ENCODE peak calls at places on chromosomes 6 and 20, in ten cellular contexts. One of them, this sample, is unnamed.

GRCh38 chr6:34205466-34205865 is 31.2 kb upstream of the HMGA1 start:
- DNase-seq in Panc1: no peak
- DNase-seq in posterior cingulate gyrus: no peak
- DNase-seq in sigmoid colon: no peak
- DNase-seq in EH: no peak
- DNase-seq in HFFc6: no peak
- DNase-seq in stimulated activated naive CD8-positive, alpha-beta T cell treated with anti-CD3 and anti-CD28 coated beads, Interleukin-15, amount 100 ng/mL, for 72 hours: no peak
- DNase-seq in stimulated activated CD4-positive, alpha-beta T cell treated with anti-CD3 and anti-CD28 coated beads, Interleukin-12 subunit alpha, Interleukin-12 subunit beta, amount 100 ng/mL, for 24 hours: no peak
- DNase-seq in germinal center: no peak
- DNase-seq in CD4-positive, alpha-beta T cell: no peak
- DNase-seq in this sample: no peak

GRCh38 chr6:28534880-28535279 is 9.2 kb downstream of the GPX5 start:
- DNase-seq in posterior cingulate gyrus: no peak
- DNase-seq in stimulated activated naive CD8-positive, alpha-beta T cell treated with anti-CD3 and anti-CD28 coated beads, Interleukin-15, amount 100 ng/mL, for 72 hours: no peak
- DNase-seq in HFFc6: no peak
- DNase-seq in EH: no peak
- DNase-seq in Panc1: no peak
- DNase-seq in sigmoid colon: no peak
- DNase-seq in CD4-positive, alpha-beta T cell: no peak
- DNase-seq in stimulated activated CD4-positive, alpha-beta T cell treated with anti-CD3 and anti-CD28 coated beads, Interleukin-12 subunit alpha, Interleukin-12 subunit beta, amount 100 ng/mL, for 24 hours: no peak
- DNase-seq in germinal center: no peak
- DNase-seq in this sample: no peak

GRCh38 chr6:7414811-7415210 is 25.2 kb downstream of the RIOK1 start:
- DNase-seq in stimulated activated naive CD8-positive, alpha-beta T cell treated with anti-CD3 and anti-CD28 coated beads, Interleukin-15, amount 100 ng/mL, for 72 hours: no peak
- DNase-seq in CD4-positive, alpha-beta T cell: no peak
- DNase-seq in sigmoid colon: no peak
- DNase-seq in Panc1: no peak
- DNase-seq in stimulated activated CD4-positive, alpha-beta T cell treated with anti-CD3 and anti-CD28 coated beads, Interleukin-12 subunit alpha, Interleukin-12 subunit beta, amount 100 ng/mL, for 24 hours: no peak
- DNase-seq in germinal center: no peak
- DNase-seq in EH: peak; percentile 87
- DNase-seq in posterior cingulate gyrus: no peak
- DNase-seq in HFFc6: peak; percentile 81
- DNase-seq in this sample: no peak

GRCh38 chr6:14108571-14109410 is 8.8 kb upstream of the CD83 start:
- DNase-seq in CD4-positive, alpha-beta T cell: no peak
- DNase-seq in EH: no peak
- DNase-seq in stimulated activated naive CD8-positive, alpha-beta T cell treated with anti-CD3 and anti-CD28 coated beads, Interleukin-15, amount 100 ng/mL, for 72 hours: peak; percentile 36
- DNase-seq in germinal center: peak; percentile 86
- DNase-seq in stimulated activated CD4-positive, alpha-beta T cell treated with anti-CD3 and anti-CD28 coated beads, Interleukin-12 subunit alpha, Interleukin-12 subunit beta, amount 100 ng/mL, for 24 hours: peak; percentile 24
- DNase-seq in posterior cingulate gyrus: peak; percentile 15
- DNase-seq in HFFc6: no peak
- DNase-seq in sigmoid colon: no peak
- DNase-seq in Panc1: no peak
- DNase-seq in this sample: no peak

GRCh38 chr6:111565316-111566221 is 40.1 kb downstream of the TRAF3IP2 start:
- DNase-seq in HFFc6: no peak
- DNase-seq in CD4-positive, alpha-beta T cell: no peak
- DNase-seq in EH: no peak
- DNase-seq in Panc1: no peak
- DNase-seq in germinal center: peak; percentile 71
- DNase-seq in stimulated activated CD4-positive, alpha-beta T cell treated with anti-CD3 and anti-CD28 coated beads, Interleukin-12 subunit alpha, Interleukin-12 subunit beta, amount 100 ng/mL, for 24 hours: no peak
- DNase-seq in stimulated activated naive CD8-positive, alpha-beta T cell treated with anti-CD3 and anti-CD28 coated beads, Interleukin-15, amount 100 ng/mL, for 72 hours: peak; percentile 36
- DNase-seq in sigmoid colon: no peak
- DNase-seq in posterior cingulate gyrus: no peak
- DNase-seq in this sample: no peak

GRCh38 chr6:53205778-53206177 is 57.1 kb upstream of the GCM1 start:
- DNase-seq in Panc1: no peak
- DNase-seq in EH: no peak
- DNase-seq in posterior cingulate gyrus: no peak
- DNase-seq in stimulated activated CD4-positive, alpha-beta T cell treated with anti-CD3 and anti-CD28 coated beads, Interleukin-12 subunit alpha, Interleukin-12 subunit beta, amount 100 ng/mL, for 24 hours: no peak
- DNase-seq in sigmoid colon: no peak
- DNase-seq in stimulated activated naive CD8-positive, alpha-beta T cell treated with anti-CD3 and anti-CD28 coated beads, Interleukin-15, amount 100 ng/mL, for 72 hours: no peak
- DNase-seq in germinal center: no peak
- DNase-seq in CD4-positive, alpha-beta T cell: no peak
- DNase-seq in HFFc6: no peak
- DNase-seq in this sample: no peak

GRCh38 chr6:167851349-167851952 is 24.7 kb downstream of the AFDN start:
- DNase-seq in stimulated activated CD4-positive, alpha-beta T cell treated with anti-CD3 and anti-CD28 coated beads, Interleukin-12 subunit alpha, Interleukin-12 subunit beta, amount 100 ng/mL, for 24 hours: no peak
- DNase-seq in posterior cingulate gyrus: no peak
- DNase-seq in sigmoid colon: no peak
- DNase-seq in EH: no peak
- DNase-seq in stimulated activated naive CD8-positive, alpha-beta T cell treated with anti-CD3 and anti-CD28 coated beads, Interleukin-15, amount 100 ng/mL, for 72 hours: no peak
- DNase-seq in HFFc6: no peak
- DNase-seq in germinal center: no peak
- DNase-seq in Panc1: no peak
- DNase-seq in CD4-positive, alpha-beta T cell: no peak
- DNase-seq in this sample: no peak

GRCh38 chr6:149387787-149388512 is 12.1 kb upstream of the SUMO4 start:
- DNase-seq in sigmoid colon: no peak
- DNase-seq in Panc1: no peak
- DNase-seq in stimulated activated naive CD8-positive, alpha-beta T cell treated with anti-CD3 and anti-CD28 coated beads, Interleukin-15, amount 100 ng/mL, for 72 hours: no peak
- DNase-seq in posterior cingulate gyrus: no peak
- DNase-seq in CD4-positive, alpha-beta T cell: no peak
- DNase-seq in germinal center: no peak
- DNase-seq in EH: no peak
- DNase-seq in HFFc6: no peak
- DNase-seq in stimulated activated CD4-positive, alpha-beta T cell treated with anti-CD3 and anti-CD28 coated beads, Interleukin-12 subunit alpha, Interleukin-12 subunit beta, amount 100 ng/mL, for 24 hours: no peak
- DNase-seq in this sample: no peak

GRCh38 chr20:22744341-22745193 is 160.2 kb upstream of the FOXA2 start:
- DNase-seq in sigmoid colon: no peak
- DNase-seq in CD4-positive, alpha-beta T cell: no peak
- DNase-seq in stimulated activated CD4-positive, alpha-beta T cell treated with anti-CD3 and anti-CD28 coated beads, Interleukin-12 subunit alpha, Interleukin-12 subunit beta, amount 100 ng/mL, for 24 hours: no peak
- DNase-seq in EH: peak; percentile 17
- DNase-seq in stimulated activated naive CD8-positive, alpha-beta T cell treated with anti-CD3 and anti-CD28 coated beads, Interleukin-15, amount 100 ng/mL, for 72 hours: no peak
- DNase-seq in posterior cingulate gyrus: no peak
- DNase-seq in HFFc6: no peak
- DNase-seq in Panc1: no peak
- DNase-seq in germinal center: no peak
- DNase-seq in this sample: no peak

GRCh38 chr6:98416027-98416426 is 418.3 kb upstream of the POU3F2 start:
- DNase-seq in CD4-positive, alpha-beta T cell: no peak
- DNase-seq in stimulated activated naive CD8-positive, alpha-beta T cell treated with anti-CD3 and anti-CD28 coated beads, Interleukin-15, amount 100 ng/mL, for 72 hours: no peak
- DNase-seq in Panc1: no peak
- DNase-seq in germinal center: no peak
- DNase-seq in posterior cingulate gyrus: peak; percentile 39
- DNase-seq in EH: no peak
- DNase-seq in stimulated activated CD4-positive, alpha-beta T cell treated with anti-CD3 and anti-CD28 coated beads, Interleukin-12 subunit alpha, Interleukin-12 subunit beta, amount 100 ng/mL, for 24 hours: no peak
- DNase-seq in sigmoid colon: no peak
- DNase-seq in HFFc6: no peak
- DNase-seq in this sample: no peak

GRCh38 chr6:30981942-30982772 is 1.4 kb upstream of the MUC21 start:
- DNase-seq in stimulated activated naive CD8-positive, alpha-beta T cell treated with anti-CD3 and anti-CD28 coated beads, Interleukin-15, amount 100 ng/mL, for 72 hours: no peak
- DNase-seq in germinal center: no peak
- DNase-seq in CD4-positive, alpha-beta T cell: no peak
- DNase-seq in HFFc6: peak; percentile 48
- DNase-seq in EH: peak; percentile 83
- DNase-seq in Panc1: no peak
- DNase-seq in stimulated activated CD4-positive, alpha-beta T cell treated with anti-CD3 and anti-CD28 coated beads, Interleukin-12 subunit alpha, Interleukin-12 subunit beta, amount 100 ng/mL, for 24 hours: no peak
- DNase-seq in posterior cingulate gyrus: no peak
- DNase-seq in sigmoid colon: no peak
- DNase-seq in this sample: peak; percentile 61

GRCh38 chr6:163536770-163537169 is 122.3 kb downstream of the QKI start:
- DNase-seq in stimulated activated naive CD8-positive, alpha-beta T cell treated with anti-CD3 and anti-CD28 coated beads, Interleukin-15, amount 100 ng/mL, for 72 hours: no peak
- DNase-seq in CD4-positive, alpha-beta T cell: no peak
- DNase-seq in EH: peak; percentile 60
- DNase-seq in Panc1: no peak
- DNase-seq in stimulated activated CD4-positive, alpha-beta T cell treated with anti-CD3 and anti-CD28 coated beads, Interleukin-12 subunit alpha, Interleukin-12 subunit beta, amount 100 ng/mL, for 24 hours: no peak
- DNase-seq in HFFc6: no peak
- DNase-seq in posterior cingulate gyrus: no peak
- DNase-seq in germinal center: no peak
- DNase-seq in sigmoid colon: no peak
- DNase-seq in this sample: no peak

GRCh38 chr6:149450679-149451360 is 34.0 kb downstream of the ZC3H12D start:
- DNase-seq in EH: peak; percentile 23
- DNase-seq in stimulated activated CD4-positive, alpha-beta T cell treated with anti-CD3 and anti-CD28 coated beads, Interleukin-12 subunit alpha, Interleukin-12 subunit beta, amount 100 ng/mL, for 24 hours: no peak
- DNase-seq in sigmoid colon: peak; percentile 74
- DNase-seq in HFFc6: no peak
- DNase-seq in Panc1: no peak
- DNase-seq in germinal center: no peak
- DNase-seq in stimulated activated naive CD8-positive, alpha-beta T cell treated with anti-CD3 and anti-CD28 coated beads, Interleukin-15, amount 100 ng/mL, for 72 hours: no peak
- DNase-seq in CD4-positive, alpha-beta T cell: no peak
- DNase-seq in posterior cingulate gyrus: peak; percentile 32
- DNase-seq in this sample: peak; percentile 53

GRCh38 chr6:11459002-11459658 is 78.4 kb upstream of the TMEM170B start:
- DNase-seq in stimulated activated CD4-positive, alpha-beta T cell treated with anti-CD3 and anti-CD28 coated beads, Interleukin-12 subunit alpha, Interleukin-12 subunit beta, amount 100 ng/mL, for 24 hours: no peak
- DNase-seq in germinal center: peak; percentile 48
- DNase-seq in Panc1: no peak
- DNase-seq in sigmoid colon: no peak
- DNase-seq in posterior cingulate gyrus: no peak
- DNase-seq in EH: no peak
- DNase-seq in HFFc6: no peak
- DNase-seq in CD4-positive, alpha-beta T cell: no peak
- DNase-seq in stimulated activated naive CD8-positive, alpha-beta T cell treated with anti-CD3 and anti-CD28 coated beads, Interleukin-15, amount 100 ng/mL, for 72 hours: peak; percentile 28
- DNase-seq in this sample: peak; percentile 40

GRCh38 chr6:160991411-160992322 is at the start of gene MAP3K4:
- DNase-seq in CD4-positive, alpha-beta T cell: peak; percentile 74
- DNase-seq in Panc1: no peak
- DNase-seq in stimulated activated naive CD8-positive, alpha-beta T cell treated with anti-CD3 and anti-CD28 coated beads, Interleukin-15, amount 100 ng/mL, for 72 hours: peak; percentile 83
- DNase-seq in sigmoid colon: peak; percentile 87
- DNase-seq in EH: peak; percentile 77
- DNase-seq in HFFc6: peak; percentile 64
- DNase-seq in posterior cingulate gyrus: peak; percentile 81
- DNase-seq in germinal center: peak; percentile 69
- DNase-seq in stimulated activated CD4-positive, alpha-beta T cell treated with anti-CD3 and anti-CD28 coated beads, Interleukin-12 subunit alpha, Interleukin-12 subunit beta, amount 100 ng/mL, for 24 hours: peak; percentile 70
- DNase-seq in this sample: peak; percentile 93

GRCh38 chr6:156427345-156427744 is 349.8 kb upstream of the ARID1B start:
- DNase-seq in HFFc6: peak; percentile 2
- DNase-seq in stimulated activated naive CD8-positive, alpha-beta T cell treated with anti-CD3 and anti-CD28 coated beads, Interleukin-15, amount 100 ng/mL, for 72 hours: no peak
- DNase-seq in germinal center: no peak
- DNase-seq in sigmoid colon: no peak
- DNase-seq in CD4-positive, alpha-beta T cell: no peak
- DNase-seq in Panc1: peak; percentile 38
- DNase-seq in stimulated activated CD4-positive, alpha-beta T cell treated with anti-CD3 and anti-CD28 coated beads, Interleukin-12 subunit alpha, Interleukin-12 subunit beta, amount 100 ng/mL, for 24 hours: no peak
- DNase-seq in EH: peak; percentile 97
- DNase-seq in posterior cingulate gyrus: peak; percentile 24
- DNase-seq in this sample: no peak

GRCh38 chr6:167455371-167455770 is 130.5 kb downstream of the TTLL2 start:
- DNase-seq in sigmoid colon: no peak
- DNase-seq in HFFc6: no peak
- DNase-seq in stimulated activated CD4-positive, alpha-beta T cell treated with anti-CD3 and anti-CD28 coated beads, Interleukin-12 subunit alpha, Interleukin-12 subunit beta, amount 100 ng/mL, for 24 hours: no peak
- DNase-seq in EH: no peak
- DNase-seq in germinal center: no peak
- DNase-seq in stimulated activated naive CD8-positive, alpha-beta T cell treated with anti-CD3 and anti-CD28 coated beads, Interleukin-15, amount 100 ng/mL, for 72 hours: no peak
- DNase-seq in CD4-positive, alpha-beta T cell: no peak
- DNase-seq in posterior cingulate gyrus: no peak
- DNase-seq in Panc1: no peak
- DNase-seq in this sample: no peak

GRCh38 chr6:137264308-137265075 is 45.3 kb upstream of the IFNGR1 start:
- DNase-seq in posterior cingulate gyrus: no peak
- DNase-seq in stimulated activated naive CD8-positive, alpha-beta T cell treated with anti-CD3 and anti-CD28 coated beads, Interleukin-15, amount 100 ng/mL, for 72 hours: no peak
- DNase-seq in sigmoid colon: peak; percentile 70
- DNase-seq in EH: peak; percentile 62
- DNase-seq in germinal center: no peak
- DNase-seq in HFFc6: no peak
- DNase-seq in CD4-positive, alpha-beta T cell: no peak
- DNase-seq in Panc1: no peak
- DNase-seq in stimulated activated CD4-positive, alpha-beta T cell treated with anti-CD3 and anti-CD28 coated beads, Interleukin-12 subunit alpha, Interleukin-12 subunit beta, amount 100 ng/mL, for 24 hours: no peak
- DNase-seq in this sample: no peak

GRCh38 chr20:50413088-50413500 is 97.1 kb upstream of the PTPN1 start:
- DNase-seq in EH: peak; percentile 39
- DNase-seq in HFFc6: no peak
- DNase-seq in sigmoid colon: no peak
- DNase-seq in Panc1: no peak
- DNase-seq in stimulated activated CD4-positive, alpha-beta T cell treated with anti-CD3 and anti-CD28 coated beads, Interleukin-12 subunit alpha, Interleukin-12 subunit beta, amount 100 ng/mL, for 24 hours: no peak
- DNase-seq in posterior cingulate gyrus: no peak
- DNase-seq in stimulated activated naive CD8-positive, alpha-beta T cell treated with anti-CD3 and anti-CD28 coated beads, Interleukin-15, amount 100 ng/mL, for 72 hours: no peak
- DNase-seq in CD4-positive, alpha-beta T cell: no peak
- DNase-seq in germinal center: no peak
- DNase-seq in this sample: no peak